ENCODE peak calls at places on chromosomes 3 and 15, in six cellular contexts. I is mesendoderm, P is H9, F is IMR-90, G is H1, Q is neuronal stem cell. A is an unnamed sample.

GRCh38 chr3:112767177-112767576 is 79.5 kb downstream of the CD200R1L start:
- DNase-seq in Q (no peak), P (no peak), I (no peak), G (no peak), F (no peak), A (no peak)

GRCh38 chr3:37918627-37919026 is 56.9 kb downstream of the CTDSPL start:
- DNase-seq in I (no peak), Q (no peak), P (no peak), F (no peak), G (no peak), A (no peak)

GRCh38 chr3:67192466-67192865 is 194.4 kb downstream of the KBTBD8 start:
- DNase-seq in Q (no peak), F (no peak), P (no peak), I (no peak), G (no peak), A (peak; percentile 84)

GRCh38 chr3:33250712-33251111 is 26.5 kb upstream of the FBXL2 start:
- DNase-seq in P (no peak), Q (no peak), G (no peak), F (peak; percentile 3), I (peak; percentile 32), A (no peak)

GRCh38 chr3:12869025-12869695 is 27.8 kb upstream of the RPL32 start:
- DNase-seq in P (peak; percentile 84), Q (peak; percentile 77), I (peak; percentile 66), G (peak; percentile 92), F (no peak), A (no peak)

GRCh38 chr3:28699283-28699682 is 350.7 kb upstream of the AZI2 start:
- DNase-seq in P (no peak), I (no peak), Q (no peak), G (no peak), F (no peak), A (peak; percentile 24)

GRCh38 chr3:171286580-171287249 is 173.5 kb downstream of the TNIK start:
- DNase-seq in Q (no peak), G (no peak), P (no peak), F (no peak), I (no peak), A (no peak)

GRCh38 chr3:11386413-11387155 is 114.4 kb downstream of the ATG7 start:
- DNase-seq in Q (no peak), I (no peak), G (no peak), F (no peak), P (no peak), A (no peak)

GRCh38 chr3:111913163-111913763 is 54.2 kb downstream of the PHLDB2 start:
- DNase-seq in Q (no peak), F (no peak), I (peak; percentile 96), P (peak; percentile 36), G (no peak), A (no peak)

GRCh38 chr15:84598993-84599392 is 1.8 kb upstream of the ZSCAN2 start:
- DNase-seq in G (peak; percentile 64), P (peak; percentile 64), Q (no peak), F (peak; percentile 66), I (peak; percentile 75), A (no peak)

GRCh38 chr3:60755094-60755493 is 496.2 kb downstream of the FHIT start:
- DNase-seq in Q (no peak), I (peak; percentile 85), G (peak; percentile 64), P (peak; percentile 77), F (no peak), A (peak; percentile 26)

GRCh38 chr15:90895571-90896117 is 7.5 kb upstream of the MAN2A2 start:
- DNase-seq in F (no peak), P (no peak), I (peak; percentile 45), G (no peak), Q (no peak), A (no peak)

GRCh38 chr3:117788086-117788485 is 1078.5 kb downstream of the TUSC7 start:
- DNase-seq in P (no peak), F (peak; percentile 90), Q (no peak), I (peak; percentile 30), G (no peak), A (no peak)

GRCh38 chr3:116263842-116264545 is 181.3 kb downstream of the LSAMP start:
- DNase-seq in P (no peak), Q (no peak), G (no peak), I (no peak), F (peak; percentile 75), A (no peak)

GRCh38 chr15:56690733-56691132 is 42.6 kb downstream of the ZNF280D start:
- DNase-seq in G (no peak), I (no peak), F (no peak), Q (no peak), P (no peak), A (no peak)

GRCh38 chr3:111853071-111853470 is 6.0 kb upstream of the PHLDB2 start:
- DNase-seq in Q (no peak), G (no peak), P (no peak), I (no peak), F (no peak), A (no peak)

GRCh38 chr3:142597898-142598297 is 1.7 kb downstream of the PLS1 start:
- DNase-seq in F (no peak), I (no peak), Q (no peak), G (no peak), P (no peak), A (no peak)

GRCh38 chr15:37872661-37873060 is 61.8 kb upstream of the TMCO5A start:
- DNase-seq in Q (no peak), F (no peak), I (no peak), G (no peak), P (no peak), A (no peak)

GRCh38 chr3:31196881-31197364 is 302.5 kb upstream of the GADL1 start:
- DNase-seq in Q (no peak), F (peak; percentile 18), P (peak; percentile 27), G (no peak), I (peak; percentile 14), A (peak; percentile 36)

GRCh38 chr3:159928071-159928491 is 60.6 kb upstream of the IL12A start:
- DNase-seq in P (no peak), F (peak; percentile 45), G (no peak), Q (no peak), I (no peak), A (no peak)
- H2BK5ac ChIP-seq in P (no peak overlapping the region), F (peak overlapping the region; percentile 99), G (no peak overlapping the region), Q (no peak overlapping the region), I (no peak overlapping the region), A (no peak overlapping the region)

DNA sequence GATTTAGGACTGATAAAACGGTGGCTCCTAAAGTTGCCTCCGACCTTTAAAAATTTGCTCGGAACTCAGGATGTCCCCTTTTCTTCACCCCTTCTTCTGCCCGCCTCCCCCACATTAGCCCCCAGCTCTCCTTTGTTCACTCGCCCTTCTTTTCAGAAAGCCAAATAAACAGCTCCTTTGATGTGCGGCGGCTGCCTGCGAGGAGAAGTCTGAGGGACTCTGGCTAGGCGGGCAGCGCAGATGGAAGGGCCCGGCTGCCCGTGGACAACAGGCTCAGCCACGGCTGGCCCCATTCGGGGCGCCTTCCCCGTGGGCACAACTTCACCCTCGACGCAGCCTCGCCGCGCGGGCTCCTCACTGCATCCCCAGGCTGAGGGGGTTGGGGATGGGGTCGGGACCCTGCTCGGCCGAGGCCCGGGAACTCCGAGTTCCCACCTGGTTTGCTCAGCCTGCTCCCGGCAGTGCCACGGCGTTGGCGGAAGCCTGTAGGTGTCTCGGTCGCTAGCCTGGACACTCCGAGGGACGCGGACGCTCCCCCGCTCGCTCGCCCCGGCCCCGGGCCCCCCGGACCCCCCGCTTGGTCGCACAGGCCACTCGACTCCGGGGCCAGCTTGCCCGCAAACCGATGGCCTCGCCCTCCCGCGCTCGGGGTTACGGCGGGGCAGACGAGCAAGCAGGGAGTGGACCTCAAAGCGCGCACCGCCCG is 897 bp upstream of the TLE3 start:
- DNase-seq in I (peak; percentile 83), G (peak; percentile 83), P (peak; percentile 77), F (no peak), Q (peak; percentile 76), A (peak; percentile 54)
- H3K18ac ChIP-seq in I (peak overlapping the region; percentile 99), G (peak overlapping the region; percentile 48), P (peak overlapping the region; percentile 88), F (peak overlapping the region; percentile 30), Q (peak overlapping the region; percentile 99), A (peak overlapping the region; percentile 57)

DNA sequence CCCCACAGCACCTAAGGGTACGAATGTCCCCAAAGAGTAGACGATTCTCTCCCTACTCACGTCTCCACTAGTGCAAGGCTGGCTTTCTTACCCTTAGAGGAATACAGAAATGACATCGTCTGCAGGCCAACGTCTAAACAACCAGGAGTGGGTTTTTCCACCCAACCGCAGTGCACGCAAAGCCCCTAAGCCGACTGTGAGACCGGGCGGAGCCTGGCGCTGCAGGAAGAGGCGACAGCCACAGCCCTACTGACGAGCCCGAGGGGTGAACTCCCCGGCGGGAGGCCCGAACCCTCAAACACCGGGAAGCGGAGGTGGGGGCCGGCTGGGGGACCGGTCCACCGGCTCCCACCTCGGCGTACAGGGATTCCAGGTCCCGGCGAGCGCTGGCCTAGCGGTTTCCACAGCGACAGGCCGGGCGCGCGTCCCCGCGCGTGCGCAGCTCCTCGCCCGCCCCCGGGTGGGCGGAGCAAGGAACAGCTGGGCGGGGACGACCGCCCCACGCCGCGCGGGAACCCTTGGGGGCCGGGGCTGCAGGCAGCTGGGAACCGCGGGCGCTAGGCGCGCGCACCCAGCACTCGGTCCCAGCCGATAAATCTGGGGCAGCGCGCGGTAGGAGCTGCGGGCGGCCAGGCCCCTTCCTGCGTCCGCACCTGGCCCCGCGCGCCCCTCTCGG is at the start of the genes CEP19 and PIGX:
- DNase-seq in F (peak; percentile 81), Q (peak; percentile 86), G (peak; percentile 81), P (peak; percentile 66), I (peak; percentile 66), A (peak; percentile 69)
- H2BK5ac ChIP-seq in F (peak within 1 kb of the TSS; percentile 57), Q (peak within 1 kb of the TSS; percentile 80), G (no peak within 1 kb of the TSS), P (no peak within 1 kb of the TSS), I (no peak within 1 kb of the TSS), A (peak within 1 kb of the TSS; percentile 74)

GRCh38 chr15:34243226-34243625 is 18.4 kb downstream of the EMC4 start:
- DNase-seq in P (no peak), Q (no peak), I (no peak), F (peak; percentile 17), G (no peak), A (no peak)

GRCh38 chr15:34239151-34239761 is 14.4 kb downstream of the EMC4 start:
- DNase-seq in P (no peak), G (no peak), F (peak; percentile 91), I (peak; percentile 70), Q (no peak), A (peak; percentile 85)

GRCh38 chr15:34240537-34240936 is 15.7 kb downstream of the EMC4 start:
- DNase-seq in Q (no peak), P (no peak), F (no peak), G (no peak), I (no peak), A (no peak)

GRCh38 chr15:34246276-34247010 is 21.6 kb downstream of the EMC4 start:
- DNase-seq in G (no peak), I (no peak), Q (no peak), F (peak; percentile 59), P (no peak), A (no peak)

DNA sequence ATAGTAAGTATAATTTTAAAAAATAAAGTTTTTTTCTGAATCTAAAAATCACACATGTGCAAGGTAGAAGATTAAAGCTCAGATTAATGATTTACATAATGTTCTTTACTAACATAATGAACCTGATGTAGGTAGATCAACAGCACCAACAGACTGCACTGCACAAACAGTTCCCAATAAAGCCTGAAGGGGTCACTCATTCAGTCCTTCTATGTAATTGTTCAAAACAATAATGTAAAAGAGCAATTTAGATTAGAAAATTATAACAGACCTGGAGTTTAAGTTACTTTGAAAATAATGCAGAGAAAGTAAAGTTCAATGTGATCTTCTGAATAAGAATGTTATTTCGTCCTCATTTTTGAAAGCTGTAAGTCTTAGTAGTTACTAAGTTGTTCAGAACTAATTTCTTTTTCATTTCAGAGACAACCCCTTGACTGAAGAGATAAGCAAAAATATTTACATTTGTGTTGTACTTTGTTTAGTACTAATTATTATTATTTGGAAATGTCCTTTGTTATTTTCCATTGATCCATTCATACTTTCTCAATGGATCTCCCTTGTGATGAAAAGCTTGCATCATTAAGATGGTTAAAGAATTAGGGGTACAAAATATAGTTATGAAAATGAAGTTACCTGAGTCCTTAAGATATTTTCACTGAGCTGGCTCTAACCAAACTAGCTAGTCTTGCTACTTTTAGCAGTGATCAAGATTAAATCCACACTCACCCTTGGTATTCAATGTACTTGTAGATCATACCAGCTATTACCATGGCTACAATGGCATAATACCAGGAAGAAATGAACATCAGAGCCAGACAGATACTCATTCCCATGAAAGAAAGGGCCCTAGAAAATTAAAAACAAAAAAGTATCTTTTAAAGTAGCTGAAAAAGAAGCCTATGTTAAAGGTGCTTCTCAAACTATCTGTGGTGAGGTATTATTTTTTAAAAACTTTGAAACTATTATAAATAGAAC is 16.8 kb downstream of the EMC4 start:
- DNase-seq in P (no peak), I (peak; percentile 39), F (peak; percentile 51), G (no peak), Q (no peak), A (peak; percentile 9)
- H3K18ac ChIP-seq in P (no peak overlapping the region), I (no peak overlapping the region), F (no peak overlapping the region), G (no peak overlapping the region), Q (no peak overlapping the region), A (no peak overlapping the region)